ENCODE peak calls at places on chromosomes 11 and 22, in five cellular contexts. I is activated CD4-positive, alpha-beta T cell treated with anti-CD3 and anti-CD28 coated beads, Interleukin-2, amount 10 ng/mL, durations not matched to agents 7 days and 5 days; Q is left ventricle myocardium inferior; U is right lobe of liver; N is DMS153. B is an unnamed sample.

GRCh38 chr11:123853038-123853437 is 32.4 kb downstream of the TMEM225 start:
- DNase-seq in I (no peak), Q (no peak), U (no peak), N (no peak), B (no peak)

GRCh38 chr11:31953803-31954327 is 137.0 kb upstream of the RCN1 start:
- DNase-seq in I (no peak), Q (no peak), U (no peak), N (no peak), B (no peak)

GRCh38 chr11:104968365-104968855 is at the start of gene CASP4:
- DNase-seq in I (peak; percentile 23), Q (no peak), U (no peak), N (peak; percentile 80), B (no peak)

GRCh38 chr22:22820626-22821025 is 67.0 kb upstream of the IGLL5 start:
- DNase-seq in I (peak; percentile 79), Q (no peak), U (no peak), N (no peak), B (no peak)

GRCh38 chr11:1090600-1091331 is 16.1 kb downstream of the MUC2 start:
- DNase-seq in I (no peak), Q (peak; percentile 5), U (peak; percentile 3), N (no peak), B (no peak)

GRCh38 chr22:46561435-46561905 is 24.1 kb upstream of the CELSR1 start:
- DNase-seq in I (peak; percentile 26), Q (peak; percentile 6), U (no peak), N (no peak), B (peak; percentile 27)

GRCh38 chr11:613369-613968 is 2.3 kb downstream of the IRF7 start:
- DNase-seq in I (peak; percentile 84), Q (peak; percentile 70), U (peak; percentile 89), N (peak; percentile 34), B (no peak)

GRCh38 chr11:67372232-67372992 is 986 bp downstream of the CLCF1 start:
- DNase-seq in I (no peak), Q (no peak), U (peak; percentile 61), N (no peak), B (no peak)

GRCh38 chr11:116035972-116036371 is 531.8 kb upstream of the CADM1 start:
- DNase-seq in I (no peak), Q (no peak), U (no peak), N (peak; percentile 69), B (no peak)

GRCh38 chr22:25390297-25391240 is 171.1 kb downstream of the CRYBB2 start:
- DNase-seq in I (no peak), Q (no peak), U (peak; percentile 76), N (no peak), B (no peak)

GRCh38 chr22:19729507-19729906 is 6.2 kb downstream of the GP1BB start:
- DNase-seq in I (no peak), Q (no peak), U (no peak), N (no peak), B (no peak)

GRCh38 chr11:6601041-6601461 is 2.4 kb downstream of the RRP8 start:
- DNase-seq in I (peak; percentile 4), Q (no peak), U (no peak), N (no peak), B (no peak)

GRCh38 chr22:20472629-20473442 is 22.8 kb downstream of the KLHL22 start:
- DNase-seq in I (no peak), Q (no peak), U (no peak), N (no peak), B (no peak)

GRCh38 chr11:3627291-3627690 is 14.5 kb downstream of the ART5 start:
- DNase-seq in I (no peak), Q (no peak), U (no peak), N (no peak), B (no peak)

GRCh38 chr22:45966320-45966891 is 10.6 kb downstream of the WNT7B start:
- DNase-seq in I (no peak), Q (no peak), U (no peak), N (peak; percentile 88), B (no peak)

GRCh38 chr11:11806586-11806985 is 35.2 kb upstream of the USP47 start:
- DNase-seq in I (no peak), Q (no peak), U (no peak), N (no peak), B (no peak)

GRCh38 chr11:104581246-104581980 is 316.8 kb downstream of the CASP12 start:
- DNase-seq in I (no peak), Q (no peak), U (no peak), N (no peak), B (no peak)

GRCh38 chr11:47083913-47084312 is 92.8 kb downstream of the ARFGAP2 start:
- DNase-seq in I (no peak), Q (no peak), U (no peak), N (no peak), B (no peak)

GRCh38 chr11:15774021-15774862 is 582.1 kb downstream of the SOX6 start:
- DNase-seq in I (no peak), Q (no peak), U (no peak), N (no peak), B (no peak)

GRCh38 chr11:132643239-132643638 is 889.1 kb downstream of the OPCML start:
- DNase-seq in I (no peak), Q (no peak), U (no peak), N (no peak), B (no peak)

GRCh38 chr11:68686486-68686885 is 2.1 kb downstream of the GAL start:
- DNase-seq in I (no peak), Q (no peak), U (no peak), N (no peak), B (no peak)

GRCh38 chr11:63012450-63013238 is 3.0 kb downstream of the SLC22A8 start:
- DNase-seq in I (no peak), Q (no peak), U (no peak), N (no peak), B (no peak)

GRCh38 chr11:75376175-75376574 is 23.1 kb upstream of the RPS3 start:
- DNase-seq in I (no peak), Q (no peak), U (no peak), N (no peak), B (no peak)

GRCh38 chr11:120132645-120133185 is 5.2 kb downstream of the TRIM29 start:
- DNase-seq in I (no peak), Q (no peak), U (no peak), N (no peak), B (no peak)

GRCh38 chr22:31917227-31917921 is 27.0 kb upstream of the YWHAH start:
- DNase-seq in I (no peak), Q (no peak), U (peak; percentile 33), N (no peak), B (no peak)

GRCh38 chr11:48055292-48056132 is 75.2 kb downstream of the PTPRJ start:
- DNase-seq in I (peak; percentile 89), Q (no peak), U (no peak), N (peak; percentile 64), B (no peak)

GRCh38 chr11:127412722-127413121 is 412.2 kb upstream of the KIRREL3 start:
- DNase-seq in I (no peak), Q (no peak), U (no peak), N (peak; percentile 35), B (no peak)

GRCh38 chr11:559712-560304 is 730 bp downstream of the LMNTD2 start:
- DNase-seq in I (no peak), Q (no peak), U (peak; percentile 85), N (no peak), B (no peak)

GRCh38 chr11:27228232-27228631 is 134.8 kb downstream of the CCDC34 start:
- DNase-seq in I (no peak), Q (no peak), U (no peak), N (no peak), B (no peak)

GRCh38 chr11:16191852-16192240 is 164.5 kb downstream of the SOX6 start:
- DNase-seq in I (no peak), Q (no peak), U (no peak), N (no peak), B (no peak)